ENCODE peak calls at places on chromosomes 5 and 9, in five cellular contexts. R is amniotic stem cell; Q is activated naive CD8-positive, alpha-beta T cell treated with anti-CD3 and anti-CD28 coated beads, Interleukin-2, amount 50 U/mL, for 24 hours; A is SHP77; H is activated T-cell treated with anti-CD3 and anti-CD28 coated beads, Interleukin-2, amount 50 U/mL, for 72 hours. D is an unnamed sample.

GRCh38 chr9:13898957-13899356 is 415.0 kb downstream of the NFIB start:
- DNase-seq in R (no peak), Q (no peak), A (no peak), H (no peak), D (no peak)

GRCh38 chr5:78003914-78004313 is 227.8 kb upstream of the TBCA start:
- DNase-seq in R (no peak), Q (no peak), A (peak), H (no peak), D (peak)

GRCh38 chr5:80756292-80756691 is 101.5 kb upstream of the DHFR start:
- DNase-seq in R (no peak), Q (no peak), A (no peak), H (no peak), D (no peak)

GRCh38 chr5:115100556-115100955 is 69.2 kb downstream of the TRIM36 start:
- DNase-seq in R (no peak), Q (no peak), A (no peak), H (no peak), D (no peak)

GRCh38 chr9:13033959-13034695 is 245.4 kb downstream of the MPDZ start:
- DNase-seq in R (no peak), Q (peak), A (peak), H (no peak), D (peak)

GRCh38 chr5:5331838-5332237 is 90.6 kb upstream of the ICE1 start:
- DNase-seq in R (no peak), Q (no peak), A (no peak), H (no peak), D (no peak)

GRCh38 chr9:98793031-98793430 is 3.3 kb downstream of the ANKS6 start:
- DNase-seq in R (no peak), Q (no peak), A (no peak), H (no peak), D (no peak)

GRCh38 chr9:86022687-86023266 is 76.6 kb downstream of the GOLM1 start:
- DNase-seq in R (no peak), Q (peak), A (no peak), H (no peak), D (no peak)

GRCh38 chr9:136010615-136011341 is 49.6 kb upstream of the UBAC1 start:
- DNase-seq in R (no peak), Q (no peak), A (no peak), H (no peak), D (no peak)

GRCh38 chr5:120432861-120433260 is 31.2 kb upstream of the PRR16 start:
- DNase-seq in R (no peak), Q (no peak), A (no peak), H (no peak), D (no peak)

GRCh38 chr9:83032065-83032625 is 30.8 kb downstream of the RASEF start:
- DNase-seq in R (no peak), Q (no peak), A (no peak), H (no peak), D (no peak)

GRCh38 chr5:150155258-150156032 is at the start of gene PDGFRB:
- DNase-seq in R (peak), Q (peak), A (peak), H (peak), D (peak)

GRCh38 chr5:95823738-95824609 is 1.4 kb upstream of the GLRX start:
- DNase-seq in R (peak), Q (peak), A (peak), H (peak), D (no peak)

GRCh38 chr9:81082251-81082650 is 607.1 kb downstream of the TLE1 start:
- DNase-seq in R (no peak), Q (no peak), A (no peak), H (no peak), D (no peak)

GRCh38 chr5:167684251-167684650 is 607.2 kb upstream of the WWC1 start:
- DNase-seq in R (no peak), Q (no peak), A (no peak), H (no peak), D (no peak)

GRCh38 chr5:65837139-65837538 is 89.2 kb upstream of the ERBIN start:
- DNase-seq in R (no peak), Q (no peak), A (no peak), H (no peak), D (no peak)

GRCh38 chr5:146580237-146580636 is 64.2 kb upstream of the GPR151 start:
- DNase-seq in R (no peak), Q (no peak), A (no peak), H (no peak), D (no peak)

GRCh38 chr5:97547999-97548797 is 365.2 kb upstream of the RIOK2 start:
- DNase-seq in R (no peak), Q (no peak), A (no peak), H (peak), D (no peak)

GRCh38 chr5:97666767-97667166 is 483.7 kb upstream of the RIOK2 start:
- DNase-seq in R (no peak), Q (no peak), A (peak), H (no peak), D (no peak)

GRCh38 chr5:83377131-83377865 is 94.2 kb upstream of the VCAN start:
- DNase-seq in R (no peak), Q (no peak), A (no peak), H (no peak), D (no peak)

GRCh38 chr5:142363619-142363963 is 38.8 kb upstream of the SPRY4 start:
- DNase-seq in R (no peak), Q (no peak), A (no peak), H (no peak), D (no peak)

GRCh38 chr9:134701581-134702259 is 60.1 kb downstream of the COL5A1 start:
- DNase-seq in R (no peak), Q (no peak), A (no peak), H (no peak), D (no peak)

D was measured in NCI-H774.